ENCODE peak calls at places on chromosomes 1 and 21, in nine cellular contexts. One of them, this sample, is unnamed.

GRCh38 chr1:209875510-209875909 is 47.7 kb downstream of the UTP25 start:
- DNase-seq in adrenal gland: peak
- DNase-seq in fibroblast of lung: peak
- DNase-seq in heart left ventricle: no peak
- DNase-seq in GM23338: peak
- DNase-seq in foreskin fibroblast: no peak
- DNase-seq in Panc1: no peak
- DNase-seq in uterus: no peak
- DNase-seq in GM20000: no peak
- DNase-seq in this sample: no peak

GRCh38 chr21:37374026-37374425 is 7.5 kb downstream of the DYRK1A start:
- DNase-seq in fibroblast of lung: peak
- DNase-seq in adrenal gland: no peak
- DNase-seq in uterus: no peak
- DNase-seq in foreskin fibroblast: peak
- DNase-seq in Panc1: no peak
- DNase-seq in GM20000: no peak
- DNase-seq in GM23338: no peak
- DNase-seq in heart left ventricle: no peak
- DNase-seq in this sample: no peak

GRCh38 chr1:29271724-29272123 is 35.4 kb downstream of the PTPRU start:
- DNase-seq in GM20000: no peak
- DNase-seq in adrenal gland: peak
- DNase-seq in GM23338: peak
- DNase-seq in fibroblast of lung: peak
- DNase-seq in uterus: peak
- DNase-seq in heart left ventricle: peak
- DNase-seq in Panc1: no peak
- DNase-seq in foreskin fibroblast: peak
- DNase-seq in this sample: no peak

GRCh38 chr1:205109711-205110110 is 12.1 kb downstream of the RBBP5 start:
- DNase-seq in adrenal gland: no peak
- DNase-seq in Panc1: no peak
- DNase-seq in uterus: no peak
- DNase-seq in heart left ventricle: no peak
- DNase-seq in GM23338: no peak
- DNase-seq in GM20000: no peak
- DNase-seq in foreskin fibroblast: no peak
- DNase-seq in fibroblast of lung: no peak
- DNase-seq in this sample: no peak

GRCh38 chr21:41762753-41763152 is 4.1 kb downstream of the RIPK4 start:
- DNase-seq in Panc1: no peak
- DNase-seq in fibroblast of lung: no peak
- DNase-seq in adrenal gland: no peak
- DNase-seq in uterus: no peak
- DNase-seq in GM23338: no peak
- DNase-seq in foreskin fibroblast: no peak
- DNase-seq in heart left ventricle: no peak
- DNase-seq in GM20000: no peak
- DNase-seq in this sample: no peak

GRCh38 chr1:240663160-240663879 is 51.4 kb upstream of the GREM2 start:
- DNase-seq in fibroblast of lung: peak
- DNase-seq in heart left ventricle: no peak
- DNase-seq in Panc1: no peak
- DNase-seq in GM20000: no peak
- DNase-seq in adrenal gland: no peak
- DNase-seq in GM23338: no peak
- DNase-seq in uterus: no peak
- DNase-seq in foreskin fibroblast: peak
- DNase-seq in this sample: no peak

GRCh38 chr21:36321325-36322082 is 1.5 kb downstream of the MORC3 start:
- DNase-seq in GM20000: no peak
- DNase-seq in GM23338: peak
- DNase-seq in uterus: no peak
- DNase-seq in foreskin fibroblast: no peak
- DNase-seq in fibroblast of lung: peak
- DNase-seq in Panc1: no peak
- DNase-seq in heart left ventricle: no peak
- DNase-seq in adrenal gland: no peak
- DNase-seq in this sample: no peak

GRCh38 chr1:108847464-108847863 is 9.4 kb downstream of the AKNAD1 start:
- DNase-seq in adrenal gland: no peak
- DNase-seq in uterus: no peak
- DNase-seq in foreskin fibroblast: no peak
- DNase-seq in GM20000: no peak
- DNase-seq in heart left ventricle: no peak
- DNase-seq in GM23338: no peak
- DNase-seq in fibroblast of lung: no peak
- DNase-seq in Panc1: no peak
- DNase-seq in this sample: no peak

GRCh38 chr1:30698401-30698981 is 24.9 kb downstream of the MATN1 start:
- DNase-seq in uterus: peak
- DNase-seq in heart left ventricle: no peak
- DNase-seq in adrenal gland: no peak
- DNase-seq in Panc1: no peak
- DNase-seq in GM23338: no peak
- DNase-seq in GM20000: no peak
- DNase-seq in fibroblast of lung: no peak
- DNase-seq in foreskin fibroblast: no peak
- DNase-seq in this sample: no peak

GRCh38 chr1:65724151-65724550 is 68.5 kb upstream of the PDE4B start:
- DNase-seq in fibroblast of lung: no peak
- DNase-seq in heart left ventricle: no peak
- DNase-seq in GM20000: no peak
- DNase-seq in Panc1: no peak
- DNase-seq in GM23338: no peak
- DNase-seq in adrenal gland: no peak
- DNase-seq in foreskin fibroblast: no peak
- DNase-seq in uterus: no peak
- DNase-seq in this sample: no peak

GRCh38 chr1:26408604-26409003 is 2.0 kb upstream of the LIN28A start:
- DNase-seq in heart left ventricle: peak
- DNase-seq in Panc1: no peak
- DNase-seq in adrenal gland: peak
- DNase-seq in fibroblast of lung: peak
- DNase-seq in uterus: peak
- DNase-seq in GM20000: peak
- DNase-seq in foreskin fibroblast: peak
- DNase-seq in GM23338: peak
- DNase-seq in this sample: peak

GRCh38 chr1:2179283-2180013 is 15.1 kb downstream of the FAAP20 start:
- DNase-seq in adrenal gland: no peak
- DNase-seq in fibroblast of lung: no peak
- DNase-seq in uterus: no peak
- DNase-seq in GM23338: no peak
- DNase-seq in GM20000: no peak
- DNase-seq in foreskin fibroblast: no peak
- DNase-seq in heart left ventricle: no peak
- DNase-seq in Panc1: no peak
- DNase-seq in this sample: no peak

DNA sequence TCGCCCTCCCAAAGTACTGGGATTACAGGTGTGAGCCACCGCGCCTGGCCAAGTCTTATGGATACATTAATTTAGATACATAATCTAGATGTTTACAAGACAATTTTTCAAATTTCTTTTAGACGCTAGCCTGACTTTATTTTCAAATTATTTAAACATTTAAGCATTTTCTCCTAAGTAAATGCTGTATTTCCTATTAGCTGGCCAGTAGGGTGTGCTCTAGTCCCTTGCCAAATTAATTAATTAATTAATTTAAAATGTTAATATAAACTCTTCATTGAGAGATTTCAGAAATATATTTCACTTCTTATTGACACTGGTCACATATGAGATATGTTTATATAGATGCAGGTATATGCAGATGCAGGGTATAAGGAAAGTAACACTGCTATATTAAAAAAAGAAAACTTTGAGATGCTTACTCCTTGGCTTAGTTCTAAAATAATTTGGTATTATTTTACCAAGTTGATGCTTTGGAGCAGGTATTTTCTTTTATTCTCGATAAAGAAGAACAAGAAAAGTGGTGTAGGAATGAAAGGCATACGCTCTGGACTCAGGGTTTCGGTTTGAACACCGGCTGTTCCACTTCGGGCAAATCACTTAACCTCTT is 5.2 kb upstream of the ERRFI1 start:
- DNase-seq in Panc1: no peak
- DNase-seq in adrenal gland: peak
- DNase-seq in fibroblast of lung: no peak
- DNase-seq in heart left ventricle: no peak
- DNase-seq in GM20000: peak
- DNase-seq in foreskin fibroblast: no peak
- DNase-seq in GM23338: peak
- DNase-seq in uterus: no peak
- DNase-seq in this sample: no peak
- TF ChIP-seq CTCF in Panc1: peak
- TF ChIP-seq CTCF in adrenal gland: peak
- TF ChIP-seq CTCF in fibroblast of lung: peak
- TF ChIP-seq CTCF in heart left ventricle: peak
- TF ChIP-seq CTCF in GM20000: peak
- TF ChIP-seq CTCF in foreskin fibroblast: peak
- TF ChIP-seq CTCF in GM23338: peak
- TF ChIP-seq CTCF in uterus: peak
- TF ChIP-seq CTCF in this sample: peak

GRCh38 chr1:92951141-92951582 is 10.1 kb downstream of the DIPK1A start:
- DNase-seq in fibroblast of lung: peak
- DNase-seq in uterus: no peak
- DNase-seq in adrenal gland: no peak
- DNase-seq in foreskin fibroblast: peak
- DNase-seq in GM23338: no peak
- DNase-seq in heart left ventricle: no peak
- DNase-seq in GM20000: no peak
- DNase-seq in Panc1: no peak
- DNase-seq in this sample: no peak
- TF ChIP-seq CTCF in fibroblast of lung: no peak
- TF ChIP-seq CTCF in uterus: no peak
- TF ChIP-seq CTCF in adrenal gland: no peak
- TF ChIP-seq CTCF in foreskin fibroblast: no peak
- TF ChIP-seq CTCF in GM23338: no peak
- TF ChIP-seq CTCF in heart left ventricle: no peak
- TF ChIP-seq CTCF in GM20000: no peak
- TF ChIP-seq CTCF in Panc1: no peak
- TF ChIP-seq CTCF in this sample: no peak

GRCh38 chr1:242629396-242629795 is 104.9 kb upstream of the PLD5 start:
- DNase-seq in fibroblast of lung: no peak
- DNase-seq in heart left ventricle: no peak
- DNase-seq in GM20000: no peak
- DNase-seq in foreskin fibroblast: no peak
- DNase-seq in GM23338: no peak
- DNase-seq in Panc1: peak
- DNase-seq in adrenal gland: no peak
- DNase-seq in uterus: no peak
- DNase-seq in this sample: no peak

GRCh38 chr1:242623118-242623517 is 98.6 kb upstream of the PLD5 start:
- DNase-seq in Panc1: no peak
- DNase-seq in adrenal gland: no peak
- DNase-seq in fibroblast of lung: no peak
- DNase-seq in heart left ventricle: no peak
- DNase-seq in uterus: no peak
- DNase-seq in foreskin fibroblast: no peak
- DNase-seq in GM20000: no peak
- DNase-seq in GM23338: no peak
- DNase-seq in this sample: no peak

GRCh38 chr1:242623751-242624150 is 99.3 kb upstream of the PLD5 start:
- DNase-seq in GM23338: no peak
- DNase-seq in adrenal gland: no peak
- DNase-seq in heart left ventricle: no peak
- DNase-seq in uterus: no peak
- DNase-seq in fibroblast of lung: no peak
- DNase-seq in GM20000: no peak
- DNase-seq in Panc1: no peak
- DNase-seq in foreskin fibroblast: no peak
- DNase-seq in this sample: no peak
- TF ChIP-seq CTCF in GM23338: no peak
- TF ChIP-seq CTCF in adrenal gland: no peak
- TF ChIP-seq CTCF in heart left ventricle: no peak
- TF ChIP-seq CTCF in uterus: no peak
- TF ChIP-seq CTCF in fibroblast of lung: no peak
- TF ChIP-seq CTCF in GM20000: no peak
- TF ChIP-seq CTCF in Panc1: no peak
- TF ChIP-seq CTCF in foreskin fibroblast: no peak
- TF ChIP-seq CTCF in this sample: no peak

GRCh38 chr1:92486251-92487077 is at the start of gene GFI1:
- DNase-seq in adrenal gland: peak
- DNase-seq in uterus: no peak
- DNase-seq in GM20000: peak
- DNase-seq in foreskin fibroblast: no peak
- DNase-seq in Panc1: no peak
- DNase-seq in fibroblast of lung: no peak
- DNase-seq in GM23338: peak
- DNase-seq in heart left ventricle: peak
- DNase-seq in this sample: no peak
- TF ChIP-seq CTCF in adrenal gland: no peak
- TF ChIP-seq CTCF in uterus: no peak
- TF ChIP-seq CTCF in GM20000: no peak
- TF ChIP-seq CTCF in foreskin fibroblast: no peak
- TF ChIP-seq CTCF in Panc1: no peak
- TF ChIP-seq CTCF in fibroblast of lung: peak
- TF ChIP-seq CTCF in GM23338: no peak
- TF ChIP-seq CTCF in heart left ventricle: no peak
- TF ChIP-seq CTCF in this sample: no peak

GRCh38 chr21:38798481-38798882 is 7.2 kb upstream of the ETS2 start:
- DNase-seq in heart left ventricle: no peak
- DNase-seq in fibroblast of lung: peak
- DNase-seq in adrenal gland: no peak
- DNase-seq in GM20000: no peak
- DNase-seq in Panc1: no peak
- DNase-seq in GM23338: no peak
- DNase-seq in foreskin fibroblast: no peak
- DNase-seq in uterus: no peak
- DNase-seq in this sample: no peak
- TF ChIP-seq CTCF in heart left ventricle: no peak
- TF ChIP-seq CTCF in fibroblast of lung: no peak
- TF ChIP-seq CTCF in adrenal gland: no peak
- TF ChIP-seq CTCF in GM20000: no peak
- TF ChIP-seq CTCF in Panc1: no peak
- TF ChIP-seq CTCF in GM23338: no peak
- TF ChIP-seq CTCF in foreskin fibroblast: no peak
- TF ChIP-seq CTCF in uterus: no peak
- TF ChIP-seq CTCF in this sample: no peak

This sample was measured in HFF-Myc.